ENCODE peak calls at places on chromosomes 12 and 14, in nine cellular contexts. One of them, this sample, is unnamed.

GRCh38 chr12:990308-990648 is 745 bp upstream of the ERC1 start:
- DNase-seq in AG04450: no peak
- DNase-seq in 8988T: no peak
- DNase-seq in NCI-H460: no peak
- DNase-seq in iris pigment epithelial cell: peak; percentile 79
- DNase-seq in Peyer's patch: peak; percentile 75
- DNase-seq in GDM1: no peak
- DNase-seq in HEK293T: peak; percentile 46
- DNase-seq in HTR-8/SVneo: no peak
- DNase-seq in this sample: peak; percentile 36

GRCh38 chr12:102376781-102377180 is 103.6 kb downstream of the IGF1 start:
- DNase-seq in 8988T: no peak
- DNase-seq in NCI-H460: no peak
- DNase-seq in HTR-8/SVneo: no peak
- DNase-seq in GDM1: no peak
- DNase-seq in Peyer's patch: no peak
- DNase-seq in HEK293T: no peak
- DNase-seq in AG04450: no peak
- DNase-seq in iris pigment epithelial cell: no peak
- DNase-seq in this sample: no peak

GRCh38 chr12:58530421-58531067 is 389.8 kb downstream of the LRIG3 start:
- DNase-seq in HTR-8/SVneo: no peak
- DNase-seq in HEK293T: no peak
- DNase-seq in AG04450: peak; percentile 65
- DNase-seq in Peyer's patch: no peak
- DNase-seq in GDM1: no peak
- DNase-seq in 8988T: no peak
- DNase-seq in iris pigment epithelial cell: peak; percentile 92
- DNase-seq in NCI-H460: no peak
- DNase-seq in this sample: no peak

GRCh38 chr12:93005928-93006654 is 77.0 kb upstream of the EEA1 start:
- DNase-seq in AG04450: no peak
- DNase-seq in HEK293T: no peak
- DNase-seq in GDM1: no peak
- DNase-seq in NCI-H460: no peak
- DNase-seq in iris pigment epithelial cell: no peak
- DNase-seq in 8988T: no peak
- DNase-seq in Peyer's patch: no peak
- DNase-seq in HTR-8/SVneo: no peak
- DNase-seq in this sample: no peak

GRCh38 chr14:61977217-61977616 is 215.0 kb downstream of the SNAPC1 start:
- DNase-seq in iris pigment epithelial cell: no peak
- DNase-seq in HTR-8/SVneo: no peak
- DNase-seq in HEK293T: no peak
- DNase-seq in NCI-H460: no peak
- DNase-seq in AG04450: no peak
- DNase-seq in 8988T: no peak
- DNase-seq in GDM1: no peak
- DNase-seq in Peyer's patch: no peak
- DNase-seq in this sample: no peak

GRCh38 chr12:122123051-122123760 is 44.6 kb downstream of the MLXIP start:
- DNase-seq in Peyer's patch: peak; percentile 71
- DNase-seq in AG04450: no peak
- DNase-seq in NCI-H460: peak; percentile 74
- DNase-seq in 8988T: no peak
- DNase-seq in HTR-8/SVneo: peak; percentile 71
- DNase-seq in GDM1: peak; percentile 12
- DNase-seq in iris pigment epithelial cell: peak; percentile 72
- DNase-seq in HEK293T: peak; percentile 81
- DNase-seq in this sample: peak; percentile 71

GRCh38 chr12:122646568-122647220 is 56.5 kb downstream of the HCAR2 start:
- DNase-seq in iris pigment epithelial cell: peak; percentile 90
- DNase-seq in 8988T: no peak
- DNase-seq in Peyer's patch: no peak
- DNase-seq in HTR-8/SVneo: peak; percentile 49
- DNase-seq in NCI-H460: peak; percentile 6
- DNase-seq in HEK293T: no peak
- DNase-seq in AG04450: peak; percentile 60
- DNase-seq in GDM1: peak; percentile 56
- DNase-seq in this sample: peak; percentile 74

GRCh38 chr12:75260316-75260715 is 50.7 kb upstream of the KCNC2 start:
- DNase-seq in AG04450: no peak
- DNase-seq in HEK293T: no peak
- DNase-seq in GDM1: no peak
- DNase-seq in 8988T: no peak
- DNase-seq in HTR-8/SVneo: no peak
- DNase-seq in Peyer's patch: no peak
- DNase-seq in NCI-H460: no peak
- DNase-seq in iris pigment epithelial cell: peak; percentile 80
- DNase-seq in this sample: no peak

This sample was measured in RWPE1.